ENCODE peak calls at places on chromosome 9, in six cellular contexts. One of them, this sample, is unnamed.

GRCh38 chr9:89394412-89394811 is 76.1 kb downstream of the SECISBP2 start:
- DNase-seq in B cell: no peak
- DNase-seq in ELF-1: no peak
- DNase-seq in CD8-positive, alpha-beta memory T cell: no peak
- DNase-seq in stomach: no peak
- DNase-seq in T-helper 1 cell: no peak
- DNase-seq in this sample: no peak

GRCh38 chr9:133916159-133916541 is 76.0 kb downstream of the VAV2 start:
- DNase-seq in B cell: no peak
- DNase-seq in ELF-1: no peak
- DNase-seq in CD8-positive, alpha-beta memory T cell: no peak
- DNase-seq in stomach: no peak
- DNase-seq in T-helper 1 cell: no peak
- DNase-seq in this sample: no peak

GRCh38 chr9:2677927-2678889 is 39.1 kb upstream of the KCNV2 start:
- DNase-seq in B cell: no peak
- DNase-seq in ELF-1: no peak
- DNase-seq in CD8-positive, alpha-beta memory T cell: no peak
- DNase-seq in stomach: no peak
- DNase-seq in T-helper 1 cell: no peak
- DNase-seq in this sample: no peak

GRCh38 chr9:70566066-70566465 is 151.6 kb upstream of the KLF9 start:
- DNase-seq in B cell: no peak
- DNase-seq in ELF-1: no peak
- DNase-seq in CD8-positive, alpha-beta memory T cell: no peak
- DNase-seq in stomach: no peak
- DNase-seq in T-helper 1 cell: peak
- DNase-seq in this sample: no peak

GRCh38 chr9:2019723-2020122 is 4.6 kb downstream of the SMARCA2 start:
- DNase-seq in B cell: no peak
- DNase-seq in ELF-1: no peak
- DNase-seq in CD8-positive, alpha-beta memory T cell: no peak
- DNase-seq in stomach: no peak
- DNase-seq in T-helper 1 cell: no peak
- DNase-seq in this sample: no peak

GRCh38 chr9:14175778-14176177 is 138.2 kb downstream of the NFIB start:
- DNase-seq in B cell: no peak
- DNase-seq in ELF-1: no peak
- DNase-seq in CD8-positive, alpha-beta memory T cell: no peak
- DNase-seq in stomach: no peak
- DNase-seq in T-helper 1 cell: no peak
- DNase-seq in this sample: no peak

GRCh38 chr9:8649807-8650206 is 850.2 kb upstream of the DMAC1 start:
- DNase-seq in B cell: no peak
- DNase-seq in ELF-1: no peak
- DNase-seq in CD8-positive, alpha-beta memory T cell: no peak
- DNase-seq in stomach: no peak
- DNase-seq in T-helper 1 cell: no peak
- DNase-seq in this sample: no peak

GRCh38 chr9:129868571-129869486 is 33.6 kb downstream of the USP20 start:
- DNase-seq in B cell: peak
- DNase-seq in ELF-1: no peak
- DNase-seq in CD8-positive, alpha-beta memory T cell: peak
- DNase-seq in stomach: peak
- DNase-seq in T-helper 1 cell: peak
- DNase-seq in this sample: no peak

GRCh38 chr9:124510650-124511425 is 3.6 kb upstream of the NR5A1 start:
- DNase-seq in B cell: no peak
- DNase-seq in ELF-1: no peak
- DNase-seq in CD8-positive, alpha-beta memory T cell: no peak
- DNase-seq in stomach: no peak
- DNase-seq in T-helper 1 cell: no peak
- DNase-seq in this sample: no peak

GRCh38 chr9:35814106-35814840 is 569 bp downstream of the HINT2 start:
- DNase-seq in B cell: no peak
- DNase-seq in ELF-1: peak
- DNase-seq in CD8-positive, alpha-beta memory T cell: peak
- DNase-seq in stomach: peak
- DNase-seq in T-helper 1 cell: peak
- DNase-seq in this sample: peak

GRCh38 chr9:93620041-93620506 is 43.7 kb downstream of the PHF2 start:
- DNase-seq in B cell: no peak
- DNase-seq in ELF-1: peak
- DNase-seq in CD8-positive, alpha-beta memory T cell: no peak
- DNase-seq in stomach: no peak
- DNase-seq in T-helper 1 cell: no peak
- DNase-seq in this sample: no peak

GRCh38 chr9:18056993-18057369 is 417.0 kb upstream of the ADAMTSL1 start:
- DNase-seq in B cell: no peak
- DNase-seq in ELF-1: no peak
- DNase-seq in CD8-positive, alpha-beta memory T cell: no peak
- DNase-seq in stomach: no peak
- DNase-seq in T-helper 1 cell: no peak
- DNase-seq in this sample: no peak

GRCh38 chr9:118271936-118272335 is 567.7 kb downstream of the TLR4 start:
- DNase-seq in B cell: no peak
- DNase-seq in ELF-1: no peak
- DNase-seq in CD8-positive, alpha-beta memory T cell: no peak
- DNase-seq in stomach: no peak
- DNase-seq in T-helper 1 cell: no peak
- DNase-seq in this sample: no peak

GRCh38 chr9:27431573-27431972 is 92.5 kb upstream of the IFNK start:
- DNase-seq in B cell: no peak
- DNase-seq in ELF-1: peak
- DNase-seq in CD8-positive, alpha-beta memory T cell: no peak
- DNase-seq in stomach: no peak
- DNase-seq in T-helper 1 cell: no peak
- DNase-seq in this sample: no peak

GRCh38 chr9:136587145-136587943 is 41.5 kb upstream of the NOTCH1 start:
- DNase-seq in B cell: no peak
- DNase-seq in ELF-1: peak
- DNase-seq in CD8-positive, alpha-beta memory T cell: no peak
- DNase-seq in stomach: peak
- DNase-seq in T-helper 1 cell: no peak
- DNase-seq in this sample: no peak

GRCh38 chr9:70421020-70421271 is 6.5 kb upstream of the KLF9 start:
- DNase-seq in B cell: no peak
- DNase-seq in ELF-1: no peak
- DNase-seq in CD8-positive, alpha-beta memory T cell: no peak
- DNase-seq in stomach: no peak
- DNase-seq in T-helper 1 cell: no peak
- DNase-seq in this sample: no peak

GRCh38 chr9:101639785-101640437 is 45.1 kb upstream of the PPP3R2 start:
- DNase-seq in B cell: no peak
- DNase-seq in ELF-1: no peak
- DNase-seq in CD8-positive, alpha-beta memory T cell: no peak
- DNase-seq in stomach: no peak
- DNase-seq in T-helper 1 cell: no peak
- DNase-seq in this sample: no peak

GRCh38 chr9:87198716-87199115 is 251.4 kb upstream of the GAS1 start:
- DNase-seq in B cell: no peak
- DNase-seq in ELF-1: no peak
- DNase-seq in CD8-positive, alpha-beta memory T cell: no peak
- DNase-seq in stomach: no peak
- DNase-seq in T-helper 1 cell: no peak
- DNase-seq in this sample: no peak

GRCh38 chr9:110835404-110835803 is 166.8 kb downstream of the MUSK start:
- DNase-seq in B cell: no peak
- DNase-seq in ELF-1: no peak
- DNase-seq in CD8-positive, alpha-beta memory T cell: no peak
- DNase-seq in stomach: no peak
- DNase-seq in T-helper 1 cell: no peak
- DNase-seq in this sample: no peak

GRCh38 chr9:34253460-34253837 is 74.6 kb downstream of the UBAP1 start:
- DNase-seq in B cell: no peak
- DNase-seq in ELF-1: no peak
- DNase-seq in CD8-positive, alpha-beta memory T cell: no peak
- DNase-seq in stomach: no peak
- DNase-seq in T-helper 1 cell: no peak
- DNase-seq in this sample: no peak

GRCh38 chr9:126031116-126031515 is 283.9 kb downstream of the PBX3 start:
- DNase-seq in B cell: no peak
- DNase-seq in ELF-1: no peak
- DNase-seq in CD8-positive, alpha-beta memory T cell: no peak
- DNase-seq in stomach: no peak
- DNase-seq in T-helper 1 cell: no peak
- DNase-seq in this sample: no peak

GRCh38 chr9:132575005-132575609 is 7.3 kb upstream of the BARHL1 start:
- DNase-seq in B cell: peak
- DNase-seq in ELF-1: peak
- DNase-seq in CD8-positive, alpha-beta memory T cell: peak
- DNase-seq in stomach: peak
- DNase-seq in T-helper 1 cell: peak
- DNase-seq in this sample: peak

GRCh38 chr9:137486141-137486490 is 27.0 kb upstream of the NSMF start:
- DNase-seq in B cell: no peak
- DNase-seq in ELF-1: no peak
- DNase-seq in CD8-positive, alpha-beta memory T cell: no peak
- DNase-seq in stomach: no peak
- DNase-seq in T-helper 1 cell: no peak
- DNase-seq in this sample: no peak

GRCh38 chr9:4987996-4988421 is 2.9 kb downstream of the JAK2 start:
- DNase-seq in B cell: peak
- DNase-seq in ELF-1: peak
- DNase-seq in CD8-positive, alpha-beta memory T cell: peak
- DNase-seq in stomach: peak
- DNase-seq in T-helper 1 cell: peak
- DNase-seq in this sample: peak

GRCh38 chr9:98597372-98597771 is 111.4 kb downstream of the GABBR2 start:
- DNase-seq in B cell: no peak
- DNase-seq in ELF-1: no peak
- DNase-seq in CD8-positive, alpha-beta memory T cell: no peak
- DNase-seq in stomach: no peak
- DNase-seq in T-helper 1 cell: no peak
- DNase-seq in this sample: no peak

GRCh38 chr9:123996731-123997421 is 14.7 kb upstream of the LHX2 start:
- DNase-seq in B cell: peak
- DNase-seq in ELF-1: peak
- DNase-seq in CD8-positive, alpha-beta memory T cell: no peak
- DNase-seq in stomach: peak
- DNase-seq in T-helper 1 cell: peak
- DNase-seq in this sample: peak

GRCh38 chr9:20382460-20383071 is 239.7 kb downstream of the MLLT3 start:
- DNase-seq in B cell: no peak
- DNase-seq in ELF-1: no peak
- DNase-seq in CD8-positive, alpha-beta memory T cell: no peak
- DNase-seq in stomach: no peak
- DNase-seq in T-helper 1 cell: no peak
- DNase-seq in this sample: no peak

GRCh38 chr9:121489344-121489743 is 10.3 kb downstream of the GGTA1 start:
- DNase-seq in B cell: no peak
- DNase-seq in ELF-1: no peak
- DNase-seq in CD8-positive, alpha-beta memory T cell: no peak
- DNase-seq in stomach: no peak
- DNase-seq in T-helper 1 cell: no peak
- DNase-seq in this sample: no peak

GRCh38 chr9:101628173-101628572 is 33.4 kb upstream of the PPP3R2 start:
- DNase-seq in B cell: no peak
- DNase-seq in ELF-1: no peak
- DNase-seq in CD8-positive, alpha-beta memory T cell: no peak
- DNase-seq in stomach: no peak
- DNase-seq in T-helper 1 cell: no peak
- DNase-seq in this sample: no peak

GRCh38 chr9:111632051-111632450 is 917 bp downstream of the DNAJC25 start:
- DNase-seq in B cell: no peak
- DNase-seq in ELF-1: no peak
- DNase-seq in CD8-positive, alpha-beta memory T cell: no peak
- DNase-seq in stomach: no peak
- DNase-seq in T-helper 1 cell: no peak
- DNase-seq in this sample: no peak

This sample was measured in GM10248.